ENCODE peak calls at places on chromosomes 2 and 18, in four cellular contexts. I, O, W and L are unnamed samples.

GRCh38 chr2:45814951-45815621 is 163.6 kb downstream of the PRKCE start:
- DNase-seq in W (no peak), I (no peak), O (no peak), L (peak)

GRCh38 chr2:188788621-188789020 is 185.6 kb upstream of the COL3A1 start:
- DNase-seq in I (peak), O (peak), W (no peak), L (no peak)

GRCh38 chr2:12965540-12966269 is 249.0 kb downstream of the TRIB2 start:
- DNase-seq in W (no peak), O (peak), I (peak), L (peak)

GRCh38 chr2:98087447-98088065 is 589 bp downstream of the VWA3B start:
- DNase-seq in W (no peak), I (no peak), O (peak), L (no peak)

GRCh38 chr2:195613922-195614321 is 43.1 kb upstream of the SLC39A10 start:
- DNase-seq in W (no peak), O (peak), I (peak), L (peak)

GRCh38 chr2:30362468-30363081 is 84.5 kb upstream of the LCLAT1 start:
- DNase-seq in W (no peak), O (no peak), I (peak), L (no peak)

GRCh38 chr2:88250402-88250801 is 80.3 kb downstream of the THNSL2 start:
- DNase-seq in O (no peak), I (no peak), W (no peak), L (no peak)

GRCh38 chr2:135709992-135710391 is 31.7 kb upstream of the UBXN4 start:
- DNase-seq in I (peak), O (peak), W (no peak), L (peak)

GRCh38 chr2:160375802-160376469 is 117.7 kb downstream of the RBMS1 start:
- DNase-seq in W (no peak), I (peak), O (peak), L (no peak)

GRCh38 chr2:31302940-31303563 is 69.1 kb downstream of the EHD3 start:
- DNase-seq in O (no peak), I (no peak), W (no peak), L (no peak)

GRCh38 chr2:223464071-223464470 is 138.1 kb downstream of the SCG2 start:
- DNase-seq in O (no peak), W (no peak), I (peak), L (no peak)

GRCh38 chr18:24064701-24065100 is 50.1 kb downstream of the TTC39C start:
- DNase-seq in O (no peak), W (no peak), I (no peak), L (no peak)

GRCh38 chr2:96656540-96656939 is 14.0 kb downstream of the FER1L5 start:
- DNase-seq in I (no peak), W (no peak), O (no peak), L (no peak)

GRCh38 chr2:10712186-10712809 is 9.1 kb upstream of the ATP6V1C2 start:
- DNase-seq in I (no peak), O (no peak), W (peak), L (peak)

GRCh38 chr2:152493417-152493816 is 158.4 kb downstream of the FMNL2 start:
- DNase-seq in I (no peak), O (no peak), W (no peak), L (peak)

GRCh38 chr2:239208470-239209180 is 192.2 kb downstream of the HDAC4 start:
- DNase-seq in I (no peak), O (no peak), W (no peak), L (no peak)

GRCh38 chr2:240997141-240997855 is 1.1 kb upstream of the SNED1 start:
- DNase-seq in W (no peak), I (no peak), O (no peak), L (no peak)

GRCh38 chr2:240477916-240478315 is 42.5 kb downstream of the GPC1 start:
- DNase-seq in O (no peak), W (peak), I (no peak), L (no peak)

GRCh38 chr2:120470717-120471060 is 124.8 kb downstream of the INHBB start:
- DNase-seq in W (no peak), I (no peak), O (no peak), L (no peak)

GRCh38 chr2:215404357-215404719 is 31.5 kb downstream of the FN1 start:
- DNase-seq in I (no peak), O (no peak), W (no peak), L (no peak)

GRCh38 chr2:216632952-216633615 is at the start of gene IGFBP2:
- DNase-seq in W (peak), I (peak), O (peak), L (peak)

GRCh38 chr18:8858888-8859511 is 153.6 kb downstream of the MTCL1 start:
- DNase-seq in I (peak), W (no peak), O (peak), L (peak)

GRCh38 chr2:46315103-46315890 is 18.1 kb downstream of the EPAS1 start:
- DNase-seq in I (peak), W (no peak), O (peak), L (no peak)

DNA sequence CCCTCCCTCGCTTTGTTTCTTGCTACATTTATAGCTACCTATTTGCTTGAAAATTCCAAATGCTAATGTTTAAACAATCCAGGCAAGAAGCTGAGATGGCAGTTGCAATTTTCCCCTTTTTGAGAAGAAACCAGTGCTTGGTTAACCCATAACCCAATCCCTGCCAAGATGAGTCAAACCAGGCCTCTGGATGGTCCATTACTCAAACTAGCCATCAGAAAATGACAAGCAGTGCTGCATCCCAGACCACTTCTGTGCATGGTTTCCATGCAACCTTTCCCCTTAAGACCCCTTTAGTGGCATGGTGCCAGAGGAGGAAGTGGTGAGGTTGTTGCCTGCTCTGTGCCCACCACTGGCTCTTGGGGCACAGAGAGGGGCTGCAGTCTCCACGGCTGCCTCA is 131.2 kb upstream of the RMP24 start:
- DNase-seq in W (no peak), I (no peak), O (no peak), L (no peak)
- H2BK15ac ChIP-seq in W (no peak), I (no peak), O (no peak), L (no peak)

DNA sequence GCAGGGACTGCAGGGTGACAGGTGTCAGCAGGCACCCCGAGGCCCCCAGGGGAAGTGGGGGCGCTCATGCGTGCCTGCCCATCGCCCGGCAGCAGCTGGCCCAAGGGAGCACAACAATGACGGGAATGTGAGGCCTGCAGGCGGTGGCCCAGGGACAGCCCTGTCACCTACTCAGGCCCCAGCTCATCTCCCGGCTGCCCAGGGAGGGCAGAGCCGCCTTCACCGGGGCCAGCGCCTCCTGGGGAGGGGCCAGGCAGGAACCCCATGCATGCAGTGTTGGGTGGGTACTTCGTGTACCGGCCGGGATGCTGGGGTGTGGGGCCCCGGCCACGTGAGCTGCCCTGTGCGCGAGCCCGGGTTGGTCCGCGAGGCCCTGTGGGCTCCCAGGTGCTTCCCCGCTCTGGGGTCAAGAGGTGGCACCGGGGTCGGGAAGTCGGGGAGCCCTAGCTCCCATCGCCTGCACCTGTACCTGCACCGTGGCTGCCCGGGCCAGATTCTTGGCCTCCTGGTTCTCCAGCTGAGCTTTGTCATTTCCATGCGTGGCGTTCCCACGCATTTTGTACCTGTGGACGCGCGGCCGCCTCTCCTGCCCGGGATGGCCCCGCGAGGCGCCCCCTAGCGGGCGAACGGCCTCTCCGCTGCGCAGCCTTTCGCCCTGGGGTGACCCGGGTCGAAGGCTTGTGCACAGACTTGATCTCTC is 823 bp downstream of the KLHL30 start:
- DNase-seq in O (no peak), I (no peak), W (peak), L (no peak)
- H2BK15ac ChIP-seq in O (no peak), I (no peak), W (no peak), L (no peak)

GRCh38 chr2:3299130-3299529 is 78.5 kb downstream of the EIPR1 start:
- DNase-seq in I (no peak), W (no peak), O (no peak), L (no peak)
- H2BK15ac ChIP-seq in I (no peak), W (no peak), O (no peak), L (no peak)

GRCh38 chr2:108928660-108929377 is 60.2 kb downstream of the EDAR start:
- DNase-seq in I (no peak), W (no peak), O (no peak), L (no peak)
- H2BK15ac ChIP-seq in I (no peak), W (no peak), O (no peak), L (no peak)

DNA sequence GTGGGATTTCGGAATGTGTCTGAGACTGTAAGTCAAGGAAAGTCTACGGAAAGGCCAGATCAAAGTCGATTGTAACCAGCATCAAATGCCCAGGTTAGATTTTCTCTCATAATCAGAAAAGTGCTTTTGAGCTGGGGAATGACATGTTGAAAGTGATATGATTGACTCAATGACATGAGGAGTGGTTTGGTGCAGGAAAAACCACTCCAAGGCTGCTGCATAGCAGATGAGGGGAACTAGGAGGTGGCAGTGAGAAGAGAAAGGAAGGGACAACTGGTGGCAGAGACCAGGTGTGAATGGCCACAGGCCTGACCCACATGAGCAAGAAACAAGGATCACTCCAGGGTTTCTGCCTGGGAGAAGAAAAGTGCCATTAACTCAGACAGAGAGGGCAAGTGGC is 822 bp downstream of the SLC35F6 start:
- DNase-seq in I (no peak), O (no peak), W (no peak), L (no peak)
- H2BK15ac ChIP-seq in I (peak), O (peak), W (no peak), L (no peak)

DNA sequence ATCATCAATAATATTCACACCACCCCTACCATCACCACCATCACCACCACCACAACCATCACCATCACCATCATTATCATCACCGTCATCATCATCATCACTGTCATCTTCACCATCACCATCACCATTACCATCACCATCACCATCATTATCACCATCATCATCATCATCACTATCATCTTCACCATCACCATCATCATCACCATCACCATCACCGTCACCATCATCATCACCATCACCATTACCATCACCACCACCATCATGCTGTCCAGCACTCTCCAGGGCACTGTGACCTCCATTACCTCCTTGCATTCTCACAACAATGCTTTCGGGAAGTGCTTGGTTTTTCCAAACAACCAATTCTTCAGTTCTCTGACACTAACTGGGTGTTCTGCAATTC is 13.1 kb upstream of the TEX44 start:
- DNase-seq in O (no peak), I (no peak), W (no peak), L (no peak)
- H2BK15ac ChIP-seq in O (no peak), I (no peak), W (no peak), L (no peak)